ENCODE peak calls at places on chromosomes 2 and 18, in four cellular contexts. N is A549, E is HepG2, C is GM12878. M is an unnamed sample.

GRCh38 chr2:189260361-189260761 is 80.8 kb upstream of the COL5A2 start:
- DNase-seq in N (no peak), E (no peak), C (peak; percentile 12), M (no peak)

GRCh38 chr2:105570757-105571156 is 171.9 kb upstream of the FHL2 start:
- DNase-seq in E (no peak), N (no peak), C (no peak), M (no peak)

GRCh38 chr2:69773201-69773600 is 31.3 kb downstream of the ANXA4 start:
- DNase-seq in C (no peak), N (peak; percentile 49), E (no peak), M (no peak)

GRCh38 chr2:69213201-69213600 is 173.8 kb downstream of the GFPT1 start:
- DNase-seq in N (no peak), E (no peak), C (no peak), M (no peak)

GRCh38 chr2:236052206-236052605 is 116.0 kb downstream of the GBX2 start:
- DNase-seq in E (no peak), N (no peak), C (no peak), M (no peak)

GRCh38 chr2:219521066-219521880 is 7.0 kb downstream of the ASIC4 start:
- DNase-seq in C (no peak), N (peak; percentile 87), E (peak; percentile 33), M (peak; percentile 77)

GRCh38 chr18:11927497-11927896 is 19.4 kb upstream of the MPPE1 start:
- DNase-seq in E (no peak), C (no peak), N (no peak), M (no peak)

GRCh38 chr2:156999657-157000056 is 257.8 kb upstream of the GALNT5 start:
- DNase-seq in N (no peak), C (no peak), E (no peak), M (no peak)

GRCh38 chr18:46155652-46156051 is 51.5 kb downstream of the HAUS1 start:
- DNase-seq in C (no peak), N (no peak), E (no peak), M (no peak)

GRCh38 chr2:176813526-176814179 is 398.9 kb upstream of the HNRNPA3 start:
- DNase-seq in N (no peak), E (no peak), C (no peak), M (no peak)

GRCh38 chr18:36335476-36336279 is 38.2 kb downstream of the FHOD3 start:
- DNase-seq in C (no peak), N (no peak), E (no peak), M (no peak)

GRCh38 chr2:165876712-165877111 is 76.9 kb downstream of the TTC21B start:
- DNase-seq in E (no peak), C (no peak), N (no peak), M (no peak)

GRCh38 chr2:240585101-240585500 is 1.4 kb upstream of the CAPN10 start:
- DNase-seq in N (no peak), C (peak; percentile 51), E (no peak), M (no peak)

GRCh38 chr2:220077488-220077887 is 450.1 kb downstream of the SLC4A3 start:
- DNase-seq in E (no peak), C (no peak), N (no peak), M (no peak)

GRCh38 chr2:7508220-7508943 is 591.2 kb downstream of the RNF144A start:
- DNase-seq in C (no peak), E (no peak), N (no peak), M (no peak)

GRCh38 chr18:23209796-23210195 is 74.5 kb downstream of the CABLES1 start:
- DNase-seq in N (no peak), C (no peak), E (no peak), M (no peak)

GRCh38 chr2:177914247-177914646 is 158.3 kb downstream of the PDE11A start:
- DNase-seq in N (no peak), C (no peak), E (no peak), M (no peak)

GRCh38 chr2:10234409-10235094 is 68.2 kb upstream of the HPCAL1 start:
- DNase-seq in C (no peak), E (no peak), N (no peak), M (no peak)

GRCh38 chr2:123179526-123179925 is 845.6 kb upstream of the CNTNAP5 start:
- DNase-seq in N (no peak), E (no peak), C (no peak), M (no peak)

GRCh38 chr2:233414777-233415570 is 60.7 kb downstream of the DGKD start:
- DNase-seq in E (no peak), N (no peak), C (no peak), M (no peak)

GRCh38 chr2:60072609-60073008 is 480.8 kb downstream of the BCL11A start:
- DNase-seq in C (no peak), N (no peak), E (no peak), M (no peak)

GRCh38 chr2:60070851-60071250 is 482.6 kb downstream of the BCL11A start:
- DNase-seq in C (no peak), E (no peak), N (no peak), M (no peak)

GRCh38 chr2:60071427-60071826 is 482.0 kb downstream of the BCL11A start:
- DNase-seq in N (no peak), C (no peak), E (no peak), M (no peak)

GRCh38 chr2:60073201-60073600 is 480.3 kb downstream of the BCL11A start:
- DNase-seq in C (no peak), N (no peak), E (no peak), M (no peak)

DNA sequence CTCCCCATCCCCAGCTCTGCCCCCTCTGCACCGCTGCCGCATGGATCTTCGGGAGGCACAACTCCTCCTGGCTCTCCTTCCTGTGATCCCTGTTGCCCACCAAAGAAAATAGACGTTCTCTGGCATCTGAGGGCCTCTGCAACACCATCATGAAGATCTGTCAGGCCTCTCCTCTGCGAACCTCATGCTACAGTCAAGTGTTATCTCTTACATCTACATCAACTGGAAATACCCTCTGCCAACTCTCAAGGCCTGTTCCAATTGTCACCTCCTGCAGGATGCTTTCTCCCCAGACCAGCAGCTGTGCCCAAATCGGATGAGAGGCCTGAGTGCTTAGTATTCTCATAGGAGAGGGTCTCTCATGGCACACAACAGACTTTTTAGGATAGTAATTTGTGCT is 478.4 kb downstream of the BCL11A start:
- DNase-seq in C (no peak), E (no peak), N (no peak), M (no peak)
- H3K4me3 ChIP-seq in C (no peak overlapping the region), E (no peak overlapping the region), N (no peak overlapping the region), M (no peak overlapping the region)

GRCh38 chr2:11655495-11655894 is 14.5 kb downstream of the NTSR2 start:
- DNase-seq in E (no peak), N (no peak), C (no peak), M (no peak)
- TF ChIP-seq POLR2AphosphoS2 in E (no peak), N (no peak), C (no peak), M (no peak)

DNA sequence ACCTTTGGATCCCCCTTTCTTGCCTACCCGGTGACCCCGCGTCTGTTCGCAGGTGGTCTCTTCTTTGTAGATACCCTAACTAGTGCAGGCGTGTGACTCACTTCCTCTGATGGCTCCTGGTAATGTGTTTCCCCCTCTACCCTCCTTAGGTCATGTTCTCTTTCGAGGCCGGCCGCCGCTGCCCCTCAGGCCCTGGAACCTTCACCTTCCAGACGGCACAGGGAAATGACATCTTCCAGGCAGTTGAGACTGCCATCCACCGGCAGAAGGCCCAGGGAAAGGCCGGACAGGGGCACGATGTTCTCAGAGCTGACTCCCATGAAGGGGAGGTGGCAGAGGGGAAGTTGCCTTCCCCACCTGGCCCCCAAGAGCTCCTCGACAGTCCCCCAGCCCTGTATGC is 1.6 kb downstream of the DOK1 start:
- DNase-seq in E (no peak), C (no peak), N (no peak), M (no peak)
- H3K4me3 ChIP-seq in E (no peak overlapping the region), C (peak overlapping the region; percentile 95), N (no peak overlapping the region), M (no peak overlapping the region)

GRCh38 chr2:97742381-97742847 is 29.0 kb downstream of the ZAP70 start:
- DNase-seq in E (no peak), N (no peak), C (no peak), M (no peak)
- TF ChIP-seq POLR2AphosphoS2 in E (no peak), N (no peak), C (no peak), M (no peak)

GRCh38 chr18:830315-830901 is 18.4 kb upstream of the YES1 start:
- DNase-seq in N (no peak), C (no peak), E (no peak), M (peak; percentile 38)

GRCh38 chr18:825891-826585 is 14.0 kb upstream of the YES1 start:
- DNase-seq in N (no peak), E (no peak), C (no peak), M (peak; percentile 38)

GRCh38 chr18:832085-832681 is 20.1 kb upstream of the YES1 start:
- DNase-seq in C (no peak), N (no peak), E (peak; percentile 91), M (peak; percentile 80)

GRCh38 chr18:827093-827677 is 15.1 kb upstream of the YES1 start:
- DNase-seq in C (no peak), E (no peak), N (no peak), M (no peak)

GRCh38 chr18:829432-829831 is 17.4 kb upstream of the YES1 start:
- DNase-seq in N (no peak), E (no peak), C (no peak), M (no peak)
- H3K4me3 ChIP-seq in N (no peak overlapping the region), E (no peak overlapping the region), C (no peak overlapping the region), M (no peak overlapping the region)

DNA sequence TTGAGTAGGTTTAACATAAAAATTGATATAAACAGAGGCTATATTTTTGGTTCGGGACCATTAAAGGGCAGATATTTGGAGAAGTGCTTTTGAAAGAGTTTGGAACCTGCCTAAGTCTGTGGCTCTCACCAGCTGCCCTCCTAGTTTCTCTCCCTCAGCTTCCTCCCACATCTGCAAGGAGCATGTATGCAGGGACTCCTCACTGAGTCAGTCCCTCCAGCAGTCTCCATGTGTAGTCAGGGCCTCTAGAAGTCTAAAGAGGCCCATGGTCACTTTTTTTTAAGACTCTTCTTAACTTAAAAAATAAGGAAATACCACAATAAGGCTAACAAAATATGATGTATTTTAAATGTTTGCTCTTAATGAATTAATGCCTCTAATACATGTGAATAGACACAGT is 220.0 kb upstream of the TANK start:
- DNase-seq in E (no peak), N (no peak), C (no peak), M (no peak)
- TF ChIP-seq POLR2AphosphoS2 in E (no peak), N (no peak), C (no peak), M (no peak)

GRCh38 chr2:232207174-232207573 is 171.4 kb upstream of the ALPP start:
- DNase-seq in N (no peak), C (no peak), E (no peak), M (no peak)

GRCh38 chr2:232200195-232200594 is 178.4 kb upstream of the ALPP start:
- DNase-seq in E (no peak), N (no peak), C (no peak), M (no peak)

GRCh38 chr2:232203166-232203891 is 175.2 kb upstream of the ALPP start:
- DNase-seq in N (no peak), E (no peak), C (no peak), M (no peak)

GRCh38 chr2:232203936-232204335 is 174.6 kb upstream of the ALPP start:
- DNase-seq in C (no peak), E (no peak), N (no peak), M (no peak)

GRCh38 chr2:232204457-232204931 is 174.1 kb upstream of the ALPP start:
- DNase-seq in N (no peak), C (no peak), E (peak; percentile 77), M (no peak)
- H3K4me3 ChIP-seq in N (no peak overlapping the region), C (no peak overlapping the region), E (no peak overlapping the region), M (no peak overlapping the region)

GRCh38 chr2:79832540-79833234 is 319.8 kb downstream of the CTNNA2 start:
- DNase-seq in N (no peak), E (no peak), C (no peak), M (no peak)
- TF ChIP-seq POLR2AphosphoS2 in N (no peak), E (no peak), C (no peak), M (no peak)

GRCh38 chr2:60976271-60976670 is 41.2 kb upstream of the PEX13 start:
- DNase-seq in E (no peak), N (no peak), C (no peak), M (no peak)
- H3K4me3 ChIP-seq in E (no peak overlapping the region), N (no peak overlapping the region), C (no peak overlapping the region), M (no peak overlapping the region)